ENCODE peak calls at places on chromosome 12, in four cellular contexts. One of them, this sample, is unnamed.

GRCh38 chr12:108104657-108105056 is 24.4 kb upstream of the WSCD2 start:
- DNase-seq in lower leg skin: no peak
- DNase-seq in GM23248: no peak
- DNase-seq in PC-3: no peak
- DNase-seq in this sample: no peak

GRCh38 chr12:22018860-22019259 is 27.2 kb upstream of the CMAS start:
- DNase-seq in lower leg skin: no peak
- DNase-seq in GM23248: peak
- DNase-seq in PC-3: peak
- DNase-seq in this sample: no peak

GRCh38 chr12:2739832-2740641 is 54.7 kb upstream of the FKBP4 start:
- DNase-seq in lower leg skin: no peak
- DNase-seq in GM23248: peak
- DNase-seq in PC-3: peak
- DNase-seq in this sample: no peak

GRCh38 chr12:109092484-109093021 is 719 bp downstream of the ALKBH2 start:
- DNase-seq in lower leg skin: no peak
- DNase-seq in GM23248: no peak
- DNase-seq in PC-3: no peak
- DNase-seq in this sample: no peak

GRCh38 chr12:18446245-18446644 is 184.9 kb downstream of the PIK3C2G start:
- DNase-seq in lower leg skin: no peak
- DNase-seq in GM23248: no peak
- DNase-seq in PC-3: no peak
- DNase-seq in this sample: no peak

GRCh38 chr12:16359512-16360491 is 12.4 kb downstream of the MGST1 start:
- DNase-seq in lower leg skin: no peak
- DNase-seq in GM23248: peak
- DNase-seq in PC-3: peak
- DNase-seq in this sample: peak

GRCh38 chr12:95553202-95553943 is 2.1 kb upstream of the USP44 start:
- DNase-seq in lower leg skin: no peak
- DNase-seq in GM23248: no peak
- DNase-seq in PC-3: no peak
- DNase-seq in this sample: no peak

GRCh38 chr12:5870183-5870582 is 74.9 kb downstream of the ANO2 start:
- DNase-seq in lower leg skin: no peak
- DNase-seq in GM23248: no peak
- DNase-seq in PC-3: no peak
- DNase-seq in this sample: no peak

GRCh38 chr12:30485230-30485890 is 210.3 kb downstream of the IPO8 start:
- DNase-seq in lower leg skin: no peak
- DNase-seq in GM23248: no peak
- DNase-seq in PC-3: no peak
- DNase-seq in this sample: no peak

GRCh38 chr12:91704446-91704845 is 441.2 kb downstream of the BTG1 start:
- DNase-seq in lower leg skin: no peak
- DNase-seq in GM23248: peak
- DNase-seq in PC-3: peak
- DNase-seq in this sample: no peak

GRCh38 chr12:46546634-46547273 is 174.2 kb upstream of the SLC38A2 start:
- DNase-seq in lower leg skin: no peak
- DNase-seq in GM23248: peak
- DNase-seq in PC-3: peak
- DNase-seq in this sample: no peak

GRCh38 chr12:25764892-25765291 is 193.6 kb upstream of the RASSF8 start:
- DNase-seq in lower leg skin: no peak
- DNase-seq in GM23248: no peak
- DNase-seq in PC-3: no peak
- DNase-seq in this sample: no peak

GRCh38 chr12:49057888-49058287 is 2.7 kb downstream of the KMT2D start:
- DNase-seq in lower leg skin: no peak
- DNase-seq in GM23248: peak
- DNase-seq in PC-3: no peak
- DNase-seq in this sample: no peak

GRCh38 chr12:130214686-130215370 is 52.6 kb downstream of the FZD10 start:
- DNase-seq in lower leg skin: no peak
- DNase-seq in GM23248: no peak
- DNase-seq in PC-3: no peak
- DNase-seq in this sample: no peak

GRCh38 chr12:25979563-25979962 is 21.1 kb downstream of the RASSF8 start:
- DNase-seq in lower leg skin: no peak
- DNase-seq in GM23248: peak
- DNase-seq in PC-3: peak
- DNase-seq in this sample: no peak

GRCh38 chr12:54993181-54993835 is 8.7 kb upstream of the TESPA1 start:
- DNase-seq in lower leg skin: peak
- DNase-seq in GM23248: peak
- DNase-seq in PC-3: peak
- DNase-seq in this sample: peak

GRCh38 chr12:10276774-10277173 is 30.9 kb upstream of the KLRD1 start:
- DNase-seq in lower leg skin: no peak
- DNase-seq in GM23248: peak
- DNase-seq in PC-3: no peak
- DNase-seq in this sample: no peak

GRCh38 chr12:112303004-112303403 is 79.2 kb downstream of the HECTD4 start:
- DNase-seq in lower leg skin: no peak
- DNase-seq in GM23248: peak
- DNase-seq in PC-3: peak
- DNase-seq in this sample: no peak

GRCh38 chr12:79692860-79693605 is 2.3 kb upstream of the PAWR start:
- DNase-seq in lower leg skin: no peak
- DNase-seq in GM23248: peak
- DNase-seq in PC-3: peak
- DNase-seq in this sample: no peak

GRCh38 chr12:96233941-96234461 is 39.8 kb downstream of the ELK3 start:
- DNase-seq in lower leg skin: peak
- DNase-seq in GM23248: peak
- DNase-seq in PC-3: no peak
- DNase-seq in this sample: peak

GRCh38 chr12:89693639-89694202 is 14.9 kb downstream of the ATP2B1 start:
- DNase-seq in lower leg skin: no peak
- DNase-seq in GM23248: no peak
- DNase-seq in PC-3: no peak
- DNase-seq in this sample: no peak

GRCh38 chr12:123089125-123089524 is 61.8 kb downstream of the PITPNM2 start:
- DNase-seq in lower leg skin: no peak
- DNase-seq in GM23248: no peak
- DNase-seq in PC-3: no peak
- DNase-seq in this sample: peak

GRCh38 chr12:132407525-132407924 is 78.1 kb upstream of the GALNT9 start:
- DNase-seq in lower leg skin: no peak
- DNase-seq in GM23248: peak
- DNase-seq in PC-3: no peak
- DNase-seq in this sample: no peak

GRCh38 chr12:7079826-7080125 is 12.5 kb downstream of the C1R start:
- DNase-seq in lower leg skin: no peak
- DNase-seq in GM23248: peak
- DNase-seq in PC-3: peak
- DNase-seq in this sample: no peak

GRCh38 chr12:26271889-26272492 is 76.6 kb downstream of the SSPN start:
- DNase-seq in lower leg skin: peak
- DNase-seq in GM23248: peak
- DNase-seq in PC-3: peak
- DNase-seq in this sample: no peak

GRCh38 chr12:102879144-102879763 is 37.8 kb downstream of the PAH start:
- DNase-seq in lower leg skin: peak
- DNase-seq in GM23248: peak
- DNase-seq in PC-3: peak
- DNase-seq in this sample: no peak

DNA sequence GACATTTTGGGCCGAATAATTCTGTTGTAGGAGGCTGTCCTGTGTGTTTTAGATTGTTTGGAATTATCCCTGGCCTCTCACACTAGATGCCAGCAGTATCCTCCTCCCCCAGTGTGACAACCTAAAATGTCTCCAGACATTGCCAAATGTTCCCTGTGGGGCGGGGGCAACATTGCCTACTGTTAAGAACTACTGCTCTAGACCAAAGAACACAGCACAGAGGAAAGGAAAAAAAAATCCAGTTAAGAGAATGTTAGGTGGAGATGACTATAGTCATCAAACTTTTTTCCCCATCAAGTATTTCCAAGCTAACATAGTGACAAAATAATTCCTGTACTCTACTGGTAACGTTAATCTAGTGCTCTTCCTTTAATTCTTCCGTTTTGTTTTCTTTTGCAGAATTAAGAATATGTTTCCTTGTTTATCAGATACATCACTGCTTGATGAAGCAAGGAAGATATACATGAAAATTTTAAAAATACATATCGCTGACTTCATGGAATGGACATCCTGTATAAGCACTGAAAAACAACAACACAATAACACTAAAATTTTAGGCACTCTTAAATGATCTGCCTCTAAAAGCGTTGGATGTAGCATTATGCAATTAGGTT is 3.6 kb downstream of the CDKN1B start:
- DNase-seq in lower leg skin: no peak
- DNase-seq in GM23248: peak
- DNase-seq in PC-3: peak
- DNase-seq in this sample: no peak
- H3K4me3 ChIP-seq in lower leg skin: no peak
- H3K4me3 ChIP-seq in GM23248: peak
- H3K4me3 ChIP-seq in PC-3: peak
- H3K4me3 ChIP-seq in this sample: no peak

GRCh38 chr12:104095289-104095688 is 31.0 kb downstream of the HCFC2 start:
- DNase-seq in lower leg skin: no peak
- DNase-seq in GM23248: peak
- DNase-seq in PC-3: no peak
- DNase-seq in this sample: no peak
- H3K4me3 ChIP-seq in lower leg skin: no peak
- H3K4me3 ChIP-seq in GM23248: no peak
- H3K4me3 ChIP-seq in PC-3: no peak
- H3K4me3 ChIP-seq in this sample: no peak

DNA sequence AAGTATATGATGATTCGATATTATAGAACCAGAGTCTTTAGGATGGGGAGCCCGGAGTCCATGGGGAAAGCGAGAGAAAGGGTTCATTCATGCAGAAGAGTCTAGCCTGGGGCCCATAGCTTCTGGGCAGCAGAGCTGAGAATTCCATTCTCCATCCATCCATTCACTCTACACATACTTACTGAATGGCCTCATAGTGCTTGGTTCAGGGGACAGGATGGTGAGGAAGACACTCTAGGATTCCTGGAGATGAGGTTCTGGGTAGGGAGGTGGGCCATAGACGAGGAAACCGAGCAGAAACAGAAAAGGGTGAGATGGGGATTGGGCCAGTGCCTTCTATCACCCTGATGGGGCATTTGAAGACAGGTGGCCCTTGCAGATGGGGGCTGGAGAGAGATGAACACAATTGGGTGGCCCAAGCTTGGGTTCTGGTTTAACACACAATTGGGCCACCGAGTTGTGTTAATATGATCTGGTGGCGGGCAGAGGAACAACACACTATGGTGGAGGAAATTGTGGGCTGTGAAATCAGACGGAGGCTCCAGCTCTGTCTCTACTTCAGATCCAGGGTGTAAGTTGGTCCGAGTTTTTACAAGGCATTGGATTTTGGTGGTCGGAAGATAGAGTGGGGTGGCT is 5.4 kb downstream of the KRT86 start:
- DNase-seq in lower leg skin: no peak
- DNase-seq in GM23248: peak
- DNase-seq in PC-3: peak
- DNase-seq in this sample: no peak
- H3K4me3 ChIP-seq in lower leg skin: no peak
- H3K4me3 ChIP-seq in GM23248: no peak
- H3K4me3 ChIP-seq in PC-3: no peak
- H3K4me3 ChIP-seq in this sample: no peak

GRCh38 chr12:66648336-66648735 is 30.5 kb downstream of the GRIP1 start:
- DNase-seq in lower leg skin: no peak
- DNase-seq in GM23248: no peak
- DNase-seq in PC-3: peak
- DNase-seq in this sample: no peak

GRCh38 chr12:66644151-66644550 is 34.7 kb downstream of the GRIP1 start:
- DNase-seq in lower leg skin: no peak
- DNase-seq in GM23248: no peak
- DNase-seq in PC-3: no peak
- DNase-seq in this sample: no peak

DNA sequence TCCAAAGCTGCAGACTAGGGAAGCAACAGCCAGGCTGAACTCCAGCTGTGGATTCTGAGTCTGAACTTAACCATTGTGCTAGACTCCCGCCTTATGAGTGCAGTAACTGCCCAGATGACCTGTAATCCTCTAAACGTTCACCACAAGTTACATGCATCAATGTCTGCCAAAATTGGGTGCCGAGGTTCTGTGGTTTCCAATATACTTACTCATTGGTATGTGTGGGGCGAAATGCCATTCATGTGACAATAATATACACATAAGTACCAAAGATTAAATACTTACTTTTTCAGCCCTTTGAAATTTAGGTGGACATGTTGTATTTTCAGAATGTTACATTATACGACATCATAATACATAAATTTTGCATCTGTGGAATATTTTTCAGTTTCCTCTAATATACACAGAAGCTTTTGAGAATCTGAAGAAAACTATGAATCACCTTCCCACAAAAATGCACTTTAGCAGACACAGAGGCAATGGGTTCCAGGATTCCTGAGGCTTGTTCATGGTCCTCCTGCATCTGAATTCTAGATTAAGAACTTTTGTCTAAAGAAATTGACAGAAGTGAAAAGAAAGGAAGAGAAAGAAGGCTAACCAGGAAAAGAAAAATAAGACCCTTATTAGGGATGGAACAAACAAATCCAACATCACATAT is 31.7 kb downstream of the GRIP1 start:
- DNase-seq in lower leg skin: no peak
- DNase-seq in GM23248: peak
- DNase-seq in PC-3: peak
- DNase-seq in this sample: no peak
- H3K4me3 ChIP-seq in lower leg skin: no peak
- H3K4me3 ChIP-seq in GM23248: peak
- H3K4me3 ChIP-seq in PC-3: no peak
- H3K4me3 ChIP-seq in this sample: no peak

DNA sequence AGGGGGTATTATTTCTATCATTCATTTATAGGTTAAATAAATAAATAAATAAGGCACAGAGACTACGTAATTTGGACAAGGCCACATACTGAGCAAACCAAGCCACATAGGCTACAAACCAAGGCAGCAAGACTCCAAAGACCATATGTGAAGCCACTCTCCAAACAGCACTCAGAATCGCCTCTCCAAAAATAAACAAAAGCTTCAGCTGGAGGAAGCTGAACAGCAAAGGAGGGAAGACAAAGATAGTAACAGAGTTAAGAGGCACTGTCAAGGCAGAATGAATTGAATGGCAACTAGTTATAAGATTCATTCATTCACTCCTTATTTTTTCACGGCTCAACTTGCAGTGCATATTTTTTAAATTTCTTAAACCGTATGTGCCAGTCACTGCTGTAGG is 200.5 kb upstream of the GRIP1 start:
- DNase-seq in lower leg skin: no peak
- DNase-seq in GM23248: no peak
- DNase-seq in PC-3: no peak
- DNase-seq in this sample: no peak
- H3K4me3 ChIP-seq in lower leg skin: no peak
- H3K4me3 ChIP-seq in GM23248: no peak
- H3K4me3 ChIP-seq in PC-3: no peak
- H3K4me3 ChIP-seq in this sample: no peak

This sample was measured in right lobe of liver.